ENCODE peak calls at places on chromosomes 2 and 18, in five cellular contexts. O, P, H, B and Y are unnamed samples.

GRCh38 chr18:42113529-42114191 is 158.6 kb downstream of the PIK3C3 start:
- DNase-seq in H (no peak), B (no peak), O (no peak), P (no peak), Y (peak; percentile 64)

GRCh38 chr2:96329416-96329815 is 4.3 kb downstream of the ITPRIPL1 start:
- DNase-seq in B (no peak), P (no peak), O (peak; percentile 76), H (no peak), Y (peak; percentile 34)

GRCh38 chr2:126643431-126643830 is 12.5 kb upstream of the GYPC start:
- DNase-seq in B (peak; percentile 26), O (no peak), P (no peak), H (no peak), Y (no peak)

GRCh38 chr2:225100269-225100668 is 58.0 kb upstream of the DOCK10 start:
- DNase-seq in B (no peak), O (peak; percentile 50), P (no peak), H (no peak), Y (no peak)

GRCh38 chr18:46067431-46068007 is 4.5 kb downstream of the PSTPIP2 start:
- DNase-seq in P (no peak), H (no peak), O (peak; percentile 11), B (no peak), Y (peak; percentile 45)

GRCh38 chr2:73418343-73418742 is 32.7 kb downstream of the ALMS1 start:
- DNase-seq in O (peak; percentile 30), H (peak; percentile 61), P (no peak), B (peak; percentile 77), Y (no peak)

GRCh38 chr2:10260130-10260529 is 42.6 kb upstream of the HPCAL1 start:
- DNase-seq in B (no peak), H (no peak), O (no peak), P (no peak), Y (no peak)

GRCh38 chr2:178530625-178531142 is 50.4 kb downstream of the PLEKHA3 start:
- DNase-seq in B (no peak), H (no peak), P (no peak), O (no peak), Y (no peak)

GRCh38 chr2:210268281-210268680 is 43.0 kb upstream of the ACADL start:
- DNase-seq in H (no peak), P (no peak), B (no peak), O (no peak), Y (no peak)

GRCh38 chr2:212520340-212520739 is 18.3 kb downstream of the ERBB4 start:
- DNase-seq in P (peak; percentile 25), B (no peak), H (no peak), O (peak; percentile 16), Y (peak; percentile 21)

GRCh38 chr2:119008108-119008507 is 66.1 kb downstream of the MARCO start:
- DNase-seq in H (no peak), B (peak; percentile 27), P (no peak), O (peak; percentile 3), Y (peak; percentile 39)

GRCh38 chr2:36361396-36361795 is 5.8 kb downstream of the CRIM1 start:
- DNase-seq in B (no peak), O (no peak), H (no peak), P (no peak), Y (no peak)

GRCh38 chr2:55163895-55164509 is 68.1 kb downstream of the CLHC1 start:
- DNase-seq in B (peak; percentile 51), O (no peak), H (no peak), P (peak; percentile 44), Y (no peak)

GRCh38 chr2:122737429-122738077 is 982.1 kb downstream of the TSN start:
- DNase-seq in H (no peak), P (no peak), O (no peak), B (no peak), Y (no peak)

GRCh38 chr2:218782529-218782845 is 540 bp downstream of the CYP27A1 start:
- DNase-seq in P (no peak), H (no peak), B (no peak), O (no peak), Y (peak; percentile 74)

GRCh38 chr18:6414118-6414722 is 491 bp downstream of the L3MBTL4 start:
- DNase-seq in P (peak; percentile 64), O (no peak), B (peak; percentile 72), H (peak; percentile 71), Y (peak; percentile 22)

GRCh38 chr18:3723554-3723953 is 273.6 kb downstream of the TGIF1 start:
- DNase-seq in H (no peak), O (no peak), B (peak; percentile 4), P (no peak), Y (no peak)

GRCh38 chr2:136281281-136282117 is 163.6 kb upstream of the CXCR4 start:
- DNase-seq in P (no peak), B (no peak), O (no peak), H (no peak), Y (no peak)

GRCh38 chr2:54912305-54912704 is 137.9 kb downstream of the RTN4 start:
- DNase-seq in P (no peak), O (no peak), H (no peak), B (no peak), Y (no peak)

GRCh38 chr2:18612133-18612532 is 22.8 kb upstream of the NT5C1B start:
- DNase-seq in O (no peak), B (no peak), P (no peak), H (no peak), Y (no peak)

GRCh38 chr2:44826601-44827000 is 114.9 kb upstream of the SIX3 start:
- DNase-seq in H (no peak), P (no peak), O (no peak), B (no peak), Y (no peak)

GRCh38 chr2:240306185-240306584 is 129.3 kb upstream of the GPC1 start:
- DNase-seq in O (no peak), H (no peak), P (no peak), B (no peak), Y (no peak)

GRCh38 chr2:112183327-112184025 is 45.3 kb downstream of the FBLN7 start:
- DNase-seq in H (no peak), O (no peak), B (no peak), P (no peak), Y (no peak)

GRCh38 chr18:10213526-10213925 is 240.9 kb upstream of the APCDD1 start:
- DNase-seq in B (peak; percentile 59), O (no peak), H (no peak), P (peak; percentile 48), Y (no peak)

GRCh38 chr18:52160652-52161051 is 179.3 kb upstream of the DCC start:
- DNase-seq in H (no peak), O (no peak), P (peak; percentile 45), B (no peak), Y (no peak)

GRCh38 chr2:201696151-201696659 is 2.2 kb downstream of the MPP4 start:
- DNase-seq in O (peak; percentile 95), P (no peak), H (no peak), B (no peak), Y (no peak)

GRCh38 chr2:53740170-53740569 is 27.4 kb upstream of the CHAC2 start:
- DNase-seq in B (no peak), H (no peak), P (no peak), O (peak; percentile 40), Y (peak; percentile 40)

GRCh38 chr2:240846881-240847601 is 21.6 kb upstream of the AGXT start:
- DNase-seq in O (no peak), H (no peak), B (no peak), P (peak; percentile 28), Y (no peak)

GRCh38 chr2:25418944-25419677 is 77.4 kb upstream of the DNMT3A start:
- DNase-seq in H (no peak), P (no peak), B (no peak), O (no peak), Y (no peak)

GRCh38 chr2:24456610-24457556 is 34.2 kb upstream of the NCOA1 start:
- DNase-seq in O (peak; percentile 65), B (peak; percentile 42), P (no peak), H (peak; percentile 61), Y (no peak)